ENCODE peak calls at places on chromosomes 1 and 21, in five cellular contexts. One of them, this sample, is unnamed.

GRCh38 chr1:196312739-196313138 is 295.5 kb downstream of the KCNT2 start:
- DNase-seq in Caki2: no peak
- DNase-seq in stimulated activated CD4-positive, alpha-beta T cell treated with anti-CD3 and anti-CD28 coated beads, Interleukin-4, amount 100 ng/mL, for 1 hour: no peak
- DNase-seq in NCI-H2081: no peak
- DNase-seq in activated CD4-positive, alpha-beta T cell treated with anti-CD3 and anti-CD28 coated beads, Interleukin-2, amount 50 U/mL, for 1 hour: no peak
- DNase-seq in this sample: no peak

GRCh38 chr1:171817511-171818265 is 23.6 kb upstream of the DNM3 start:
- DNase-seq in activated CD4-positive, alpha-beta T cell treated with anti-CD3 and anti-CD28 coated beads, Interleukin-2, amount 50 U/mL, for 1 hour: no peak
- DNase-seq in Caki2: peak; percentile 78
- DNase-seq in stimulated activated CD4-positive, alpha-beta T cell treated with anti-CD3 and anti-CD28 coated beads, Interleukin-4, amount 100 ng/mL, for 1 hour: peak; percentile 7
- DNase-seq in NCI-H2081: no peak
- DNase-seq in this sample: peak; percentile 46

GRCh38 chr1:71660417-71660816 is 579.6 kb upstream of the ZRANB2 start:
- DNase-seq in Caki2: no peak
- DNase-seq in activated CD4-positive, alpha-beta T cell treated with anti-CD3 and anti-CD28 coated beads, Interleukin-2, amount 50 U/mL, for 1 hour: no peak
- DNase-seq in stimulated activated CD4-positive, alpha-beta T cell treated with anti-CD3 and anti-CD28 coated beads, Interleukin-4, amount 100 ng/mL, for 1 hour: no peak
- DNase-seq in NCI-H2081: no peak
- DNase-seq in this sample: no peak

GRCh38 chr1:7984826-7985225 is 23.3 kb downstream of the PARK7 start:
- DNase-seq in NCI-H2081: no peak
- DNase-seq in Caki2: no peak
- DNase-seq in stimulated activated CD4-positive, alpha-beta T cell treated with anti-CD3 and anti-CD28 coated beads, Interleukin-4, amount 100 ng/mL, for 1 hour: no peak
- DNase-seq in activated CD4-positive, alpha-beta T cell treated with anti-CD3 and anti-CD28 coated beads, Interleukin-2, amount 50 U/mL, for 1 hour: no peak
- DNase-seq in this sample: no peak

GRCh38 chr1:53499257-53500183 is 40.3 kb downstream of the DMRTB1 start:
- DNase-seq in stimulated activated CD4-positive, alpha-beta T cell treated with anti-CD3 and anti-CD28 coated beads, Interleukin-4, amount 100 ng/mL, for 1 hour: no peak
- DNase-seq in activated CD4-positive, alpha-beta T cell treated with anti-CD3 and anti-CD28 coated beads, Interleukin-2, amount 50 U/mL, for 1 hour: no peak
- DNase-seq in NCI-H2081: no peak
- DNase-seq in Caki2: no peak
- DNase-seq in this sample: no peak

GRCh38 chr1:98926597-98926996 is 78.1 kb downstream of the PLPPR5 start:
- DNase-seq in stimulated activated CD4-positive, alpha-beta T cell treated with anti-CD3 and anti-CD28 coated beads, Interleukin-4, amount 100 ng/mL, for 1 hour: no peak
- DNase-seq in Caki2: no peak
- DNase-seq in NCI-H2081: no peak
- DNase-seq in activated CD4-positive, alpha-beta T cell treated with anti-CD3 and anti-CD28 coated beads, Interleukin-2, amount 50 U/mL, for 1 hour: no peak
- DNase-seq in this sample: no peak

GRCh38 chr21:42117229-42118048 is 46.3 kb downstream of the UMODL1 start:
- DNase-seq in Caki2: peak; percentile 79
- DNase-seq in NCI-H2081: peak; percentile 78
- DNase-seq in stimulated activated CD4-positive, alpha-beta T cell treated with anti-CD3 and anti-CD28 coated beads, Interleukin-4, amount 100 ng/mL, for 1 hour: peak; percentile 80
- DNase-seq in activated CD4-positive, alpha-beta T cell treated with anti-CD3 and anti-CD28 coated beads, Interleukin-2, amount 50 U/mL, for 1 hour: peak; percentile 76
- DNase-seq in this sample: peak; percentile 70

GRCh38 chr1:24018611-24019580 is 38.8 kb upstream of the SRSF10 start:
- DNase-seq in stimulated activated CD4-positive, alpha-beta T cell treated with anti-CD3 and anti-CD28 coated beads, Interleukin-4, amount 100 ng/mL, for 1 hour: no peak
- DNase-seq in NCI-H2081: no peak
- DNase-seq in Caki2: peak; percentile 96
- DNase-seq in activated CD4-positive, alpha-beta T cell treated with anti-CD3 and anti-CD28 coated beads, Interleukin-2, amount 50 U/mL, for 1 hour: no peak
- DNase-seq in this sample: no peak

This sample was measured in activated naive CD8-positive, alpha-beta T cell treated with anti-CD3 and anti-CD28 coated beads for 36 hours.